ENCODE peak calls at places on chromosome 1, in seven cellular contexts. C is stimulated activated CD8-positive, alpha-beta memory T cell treated with anti-CD3 and anti-CD28 coated beads, Interleukin-7, amount 100 ng/mL, for 24 hours; A is colonic mucosa; W is nucleus accumbens; M is foreskin melanocyte; O is activated CD8-positive, alpha-beta memory T cell treated with anti-CD3 and anti-CD28 coated beads for 1 hour; D is pancreas. H is an unnamed sample.

GRCh38 chr1:92752719-92753118 is 32.2 kb downstream of the EVI5 start:
- DNase-seq in C (no peak), A (no peak), W (no peak), M (peak; percentile 59), O (no peak), D (no peak), H (no peak)

GRCh38 chr1:95384570-95384969 is 150.6 kb downstream of the RWDD3 start:
- DNase-seq in C (no peak), A (peak; percentile 21), W (no peak), M (no peak), O (no peak), D (peak; percentile 24), H (peak; percentile 65)

GRCh38 chr1:17759114-17759513 is 4.0 kb downstream of the ACTL8 start:
- DNase-seq in C (no peak), A (peak; percentile 49), W (no peak), M (no peak), O (no peak), D (no peak), H (no peak)

GRCh38 chr1:156420209-156421061 is 51.4 kb downstream of the RHBG start:
- DNase-seq in C (peak; percentile 9), A (no peak), W (no peak), M (no peak), O (no peak), D (no peak), H (no peak)

GRCh38 chr1:95640746-95641145 is 406.7 kb downstream of the RWDD3 start:
- DNase-seq in C (no peak), A (no peak), W (no peak), M (no peak), O (no peak), D (peak; percentile 50), H (peak; percentile 64)

GRCh38 chr1:12486401-12487005 is 131.5 kb downstream of the DHRS3 start:
- DNase-seq in C (no peak), A (no peak), W (no peak), M (no peak), O (no peak), D (no peak), H (no peak)

GRCh38 chr1:59475737-59476136 is 178.8 kb downstream of the FGGY start:
- DNase-seq in C (no peak), A (no peak), W (no peak), M (no peak), O (no peak), D (no peak), H (no peak)

GRCh38 chr1:53172751-53173498 is 23.7 kb upstream of the CPT2 start:
- DNase-seq in C (no peak), A (peak; percentile 40), W (no peak), M (peak; percentile 45), O (no peak), D (no peak), H (peak; percentile 46)

GRCh38 chr1:203828002-203828401 is 32.6 kb downstream of the ZBED6 start:
- DNase-seq in C (no peak), A (no peak), W (no peak), M (no peak), O (no peak), D (no peak), H (no peak)

GRCh38 chr1:82110366-82111254 is 309.9 kb downstream of the ADGRL2 start:
- DNase-seq in C (no peak), A (no peak), W (no peak), M (no peak), O (no peak), D (no peak), H (peak; percentile 48)

GRCh38 chr1:2032737-2033136 is 13.6 kb downstream of the GABRD start:
- DNase-seq in C (no peak), A (no peak), W (no peak), M (no peak), O (no peak), D (no peak), H (no peak)

GRCh38 chr1:153260980-153261792 is 1.7 kb downstream of the LORICRIN start:
- DNase-seq in C (no peak), A (no peak), W (no peak), M (no peak), O (no peak), D (peak; percentile 26), H (no peak)

GRCh38 chr1:183089025-183089639 is 65.9 kb downstream of the LAMC1 start:
- DNase-seq in C (no peak), A (peak; percentile 44), W (no peak), M (no peak), O (no peak), D (peak; percentile 43), H (peak; percentile 74)

GRCh38 chr1:89762431-89762800 is 58.4 kb upstream of the LRRC8D start:
- DNase-seq in C (no peak), A (peak; percentile 38), W (no peak), M (no peak), O (no peak), D (no peak), H (no peak)

GRCh38 chr1:193799948-193800690 is 613.7 kb upstream of the B3GALT2 start:
- DNase-seq in C (no peak), A (no peak), W (no peak), M (no peak), O (no peak), D (no peak), H (peak; percentile 6)

GRCh38 chr1:34164510-34165381 is at the start of gene CSMD2:
- DNase-seq in C (no peak), A (no peak), W (peak; percentile 26), M (no peak), O (no peak), D (peak; percentile 41), H (no peak)

GRCh38 chr1:159250817-159251216 is 46.1 kb downstream of the ACKR1 start:
- DNase-seq in C (no peak), A (no peak), W (no peak), M (no peak), O (no peak), D (no peak), H (no peak)

GRCh38 chr1:54766726-54767125 is 2.4 kb upstream of the PARS2 start:
- DNase-seq in C (no peak), A (no peak), W (no peak), M (no peak), O (no peak), D (no peak), H (no peak)

GRCh38 chr1:57623039-57623790 is 199.4 kb upstream of the DAB1 start:
- DNase-seq in C (no peak), A (no peak), W (no peak), M (peak; percentile 33), O (no peak), D (no peak), H (peak; percentile 20)

GRCh38 chr1:145891143-145891542 is 5.5 kb upstream of the ANKRD35 start:
- DNase-seq in C (no peak), A (no peak), W (no peak), M (no peak), O (no peak), D (no peak), H (peak; percentile 82)

GRCh38 chr1:211735208-211736170 is 60.1 kb upstream of the NEK2 start:
- DNase-seq in C (no peak), A (peak; percentile 38), W (peak; percentile 60), M (peak; percentile 100), O (no peak), D (peak; percentile 20), H (peak; percentile 100)

GRCh38 chr1:37609002-37609401 is 13.3 kb upstream of the GNL2 start:
- DNase-seq in C (no peak), A (no peak), W (no peak), M (no peak), O (no peak), D (no peak), H (no peak)

GRCh38 chr1:159855709-159856108 is 6.7 kb downstream of the VSIG8 start:
- DNase-seq in C (no peak), A (no peak), W (no peak), M (no peak), O (no peak), D (no peak), H (no peak)

GRCh38 chr1:234845097-234845660 is 235.2 kb upstream of the IRF2BP2 start:
- DNase-seq in C (no peak), A (no peak), W (no peak), M (no peak), O (no peak), D (no peak), H (no peak)

GRCh38 chr1:153616885-153617428 is 832 bp upstream of the S100A14 start:
- DNase-seq in C (no peak), A (no peak), W (no peak), M (no peak), O (no peak), D (no peak), H (peak; percentile 84)

GRCh38 chr1:93338426-93338825 is 7.3 kb upstream of the DR1 start:
- DNase-seq in C (no peak), A (no peak), W (no peak), M (no peak), O (no peak), D (no peak), H (peak; percentile 85)

GRCh38 chr1:209248649-209249279 is 334.8 kb upstream of the CAMK1G start:
- DNase-seq in C (peak; percentile 16), A (peak; percentile 55), W (no peak), M (peak; percentile 32), O (no peak), D (no peak), H (peak; percentile 91)

GRCh38 chr1:150561830-150562367 is 12.7 kb downstream of the ADAMTSL4 start:
- DNase-seq in C (no peak), A (peak; percentile 96), W (peak; percentile 49), M (peak; percentile 81), O (peak; percentile 63), D (peak; percentile 96), H (peak; percentile 98)

GRCh38 chr1:235852887-235853286 is 13.8 kb downstream of the LYST start:
- DNase-seq in C (no peak), A (no peak), W (no peak), M (no peak), O (no peak), D (no peak), H (no peak)